ENCODE peak calls at places on chromosome 4, in eight cellular contexts. Q, L, Z, D, R, C, P and A are unnamed samples.

GRCh38 chr4:115678425-115678941 is 565.1 kb upstream of the NDST4 start:
- DNase-seq in Q (no peak), L (no peak), P (no peak), Z (no peak), D (no peak), R (no peak), C (no peak), A (no peak)

GRCh38 chr4:62232755-62233280 is 1032.7 kb downstream of the ADGRL3 start:
- DNase-seq in Q (peak; percentile 30), R (no peak), L (no peak), C (no peak), D (no peak), Z (no peak), P (no peak), A (no peak)

GRCh38 chr4:61661960-61662359 is 461.8 kb downstream of the ADGRL3 start:
- DNase-seq in C (no peak), D (no peak), L (no peak), Z (no peak), Q (no peak), R (no peak), P (no peak), A (no peak)

GRCh38 chr4:140813804-140814203 is 57.6 kb upstream of the TBC1D9 start:
- DNase-seq in Q (peak; percentile 90), R (no peak), P (no peak), D (no peak), Z (no peak), C (no peak), L (no peak), A (no peak)

GRCh38 chr4:128658214-128658621 is 151.3 kb upstream of the JADE1 start:
- DNase-seq in Q (no peak), Z (no peak), D (no peak), R (peak; percentile 12), P (no peak), C (no peak), L (no peak), A (no peak)

GRCh38 chr4:56757821-56758400 is 63.6 kb downstream of the SPINK2 start:
- DNase-seq in Z (peak; percentile 69), R (peak; percentile 97), D (peak; percentile 99), C (peak; percentile 39), L (peak; percentile 37), P (no peak), Q (peak; percentile 46), A (peak; percentile 49)

GRCh38 chr4:55069248-55069647 is 56.1 kb downstream of the KDR start:
- DNase-seq in C (no peak), R (peak; percentile 67), P (no peak), D (peak; percentile 7), Q (no peak), L (no peak), Z (no peak), A (no peak)

GRCh38 chr4:34771632-34772031 is 1472.7 kb downstream of the ARAP2 start:
- DNase-seq in Q (peak; percentile 0), R (no peak), Z (no peak), D (peak; percentile 6), C (no peak), P (no peak), L (no peak), A (no peak)

GRCh38 chr4:23889368-23889767 is 479 bp downstream of the PPARGC1A start:
- DNase-seq in R (peak; percentile 15), Q (no peak), D (no peak), C (no peak), L (no peak), P (no peak), Z (no peak), A (no peak)

GRCh38 chr4:23888421-23889319 is 1.2 kb downstream of the PPARGC1A start:
- DNase-seq in L (peak; percentile 60), Z (no peak), R (peak; percentile 60), P (no peak), Q (peak; percentile 15), C (no peak), D (no peak), A (no peak)

GRCh38 chr4:23889814-23890269 is at the start of gene PPARGC1A:
- DNase-seq in R (peak; percentile 45), C (no peak), P (peak; percentile 45), L (peak; percentile 87), D (peak; percentile 43), Q (peak; percentile 12), Z (no peak), A (no peak)

GRCh38 chr4:23887173-23887572 is 2.7 kb downstream of the PPARGC1A start:
- DNase-seq in Z (no peak), L (no peak), Q (no peak), D (no peak), P (no peak), R (no peak), C (no peak), A (no peak)

DNA sequence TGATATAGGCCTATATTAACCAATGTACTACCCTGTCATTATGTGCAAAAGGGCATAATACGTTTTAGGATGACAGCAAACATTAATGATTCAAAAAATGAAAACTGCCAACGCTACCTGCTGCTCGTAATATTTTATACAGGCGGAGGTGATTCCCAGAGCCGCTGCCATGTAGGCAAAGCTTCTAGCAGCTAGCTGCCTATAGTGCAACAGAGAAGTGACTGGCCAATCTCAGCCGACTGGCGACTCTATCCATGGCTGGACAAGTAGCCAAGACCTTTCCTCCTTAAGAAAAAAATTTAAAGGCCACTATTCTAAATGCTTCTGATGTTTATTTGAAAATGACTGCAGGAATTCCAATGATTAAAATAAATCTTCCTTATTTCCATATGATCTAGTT is 1.9 kb downstream of the PPARGC1A start:
- DNase-seq in R (no peak), C (no peak), D (no peak), L (no peak), Q (no peak), P (no peak), Z (no peak), A (no peak)
- H3K4me3 ChIP-seq in R (peak overlapping the region; percentile 73), C (peak overlapping the region; percentile 71), D (no peak overlapping the region), L (peak overlapping the region; percentile 49), Q (no peak overlapping the region), P (no peak overlapping the region), Z (no peak overlapping the region), A (no peak overlapping the region)

GRCh38 chr4:184395451-184395917 is 78.9 kb downstream of the IRF2 start:
- DNase-seq in Q (no peak), L (no peak), D (no peak), P (no peak), R (no peak), C (no peak), Z (no peak), A (no peak)

GRCh38 chr4:184397516-184398163 is 76.7 kb downstream of the IRF2 start:
- DNase-seq in L (no peak), D (no peak), C (no peak), Z (no peak), R (peak; percentile 7), Q (no peak), P (no peak), A (no peak)

GRCh38 chr4:184396570-184397515 is 77.5 kb downstream of the IRF2 start:
- DNase-seq in D (no peak), L (no peak), Z (no peak), C (no peak), R (no peak), Q (no peak), P (no peak), A (no peak)

GRCh38 chr4:184398741-184399504 is 75.4 kb downstream of the IRF2 start:
- DNase-seq in L (no peak), D (no peak), Z (no peak), R (no peak), C (no peak), Q (no peak), P (no peak), A (no peak)

GRCh38 chr4:184396001-184396400 is 78.3 kb downstream of the IRF2 start:
- DNase-seq in R (no peak), P (no peak), Q (no peak), L (no peak), Z (no peak), D (no peak), C (no peak), A (no peak)
- H3K4me1 ChIP-seq in R (peaks cover 9% of the 10 kb centered on the region), P (no peaks in the 10 kb centered on the region), Q (no peaks in the 10 kb centered on the region), L (no peaks in the 10 kb centered on the region), Z (peaks cover 5% of the 10 kb centered on the region), D (no peaks in the 10 kb centered on the region), C (peaks cover 10% of the 10 kb centered on the region), A (no peaks in the 10 kb centered on the region)

GRCh38 chr4:16289872-16290554 is 63.7 kb upstream of the TAPT1 start:
- DNase-seq in R (peak; percentile 58), P (no peak), D (peak; percentile 37), L (no peak), Z (peak; percentile 17), C (no peak), Q (peak; percentile 58), A (no peak)
- H3K4me3 ChIP-seq in R (peak overlapping the region; percentile 51), P (no peak overlapping the region), D (no peak overlapping the region), L (no peak overlapping the region), Z (no peak overlapping the region), C (peak overlapping the region; percentile 13), Q (no peak overlapping the region), A (no peak overlapping the region)

GRCh38 chr4:20356565-20356964 is 104.9 kb downstream of the SLIT2 start:
- DNase-seq in Q (no peak), C (no peak), D (no peak), Z (no peak), P (no peak), R (no peak), L (no peak), A (no peak)
- H3K4me1 ChIP-seq in Q (no peaks in the 10 kb centered on the region), C (no peaks in the 10 kb centered on the region), D (peaks cover 4% of the 10 kb centered on the region), Z (no peaks in the 10 kb centered on the region), P (no peaks in the 10 kb centered on the region), R (no peaks in the 10 kb centered on the region), L (no peaks in the 10 kb centered on the region), A (no peaks in the 10 kb centered on the region)

DNA sequence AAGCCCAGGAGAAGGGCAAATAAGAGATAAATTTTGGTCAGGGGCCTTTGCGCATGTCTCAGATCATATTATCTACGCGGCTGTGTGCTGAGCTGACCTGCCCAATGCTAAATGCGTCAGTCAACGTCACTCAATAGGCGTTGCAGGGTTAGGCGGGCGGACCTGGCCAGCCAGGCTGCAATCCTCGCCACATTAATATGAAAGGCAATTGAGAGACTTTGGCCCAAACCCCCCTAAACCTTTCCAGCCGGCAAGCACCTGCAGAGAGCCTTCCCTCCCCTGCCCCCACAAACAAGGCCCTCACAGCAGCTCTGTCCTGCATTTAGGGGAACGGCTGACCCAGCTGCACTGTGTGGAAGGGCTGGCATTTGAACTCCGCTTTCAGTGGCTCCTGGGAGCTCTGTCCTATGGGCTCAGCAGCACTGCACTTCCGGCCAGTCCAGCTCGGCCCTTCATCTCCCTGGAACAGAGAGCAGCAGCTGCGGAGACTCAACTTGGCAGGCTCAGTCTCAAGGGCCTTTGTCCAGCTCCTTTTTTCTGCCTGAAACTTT is 133.5 kb downstream of the AFAP1 start:
- DNase-seq in L (peak; percentile 49), Z (no peak), D (no peak), P (peak; percentile 21), Q (peak; percentile 92), C (no peak), R (no peak), A (no peak)
- H3K4me3 ChIP-seq in L (no peak overlapping the region), Z (no peak overlapping the region), D (no peak overlapping the region), P (no peak overlapping the region), Q (no peak overlapping the region), C (peak overlapping the region; percentile 45), R (no peak overlapping the region), A (no peak overlapping the region)

GRCh38 chr4:84690481-84690880 is 107.6 kb downstream of the CDS1 start:
- DNase-seq in P (no peak), C (no peak), L (no peak), Q (no peak), Z (no peak), D (no peak), R (peak; percentile 1), A (no peak)
- H3K4me1 ChIP-seq in P (no peaks in the 10 kb centered on the region), C (no peaks in the 10 kb centered on the region), L (no peaks in the 10 kb centered on the region), Q (peaks cover 34% of the 10 kb centered on the region), Z (no peaks in the 10 kb centered on the region), D (no peaks in the 10 kb centered on the region), R (peaks cover 23% of the 10 kb centered on the region), A (no peaks in the 10 kb centered on the region)